ENCODE peak calls at places on chromosomes 2 and 18, in eight cellular contexts. Q, P, C, Y, K, O, H and M are unnamed samples.

GRCh38 chr2:222398446-222398885 is 25.9 kb upstream of the SGPP2 start:
- DNase-seq in Q (no peak), P (peak), C (no peak), Y (peak), K (no peak), O (no peak), H (no peak), M (no peak)

GRCh38 chr2:221501883-221502269 is 70.2 kb downstream of the EPHA4 start:
- DNase-seq in Q (no peak), P (no peak), C (no peak), Y (no peak), K (no peak), O (no peak), H (no peak), M (no peak)

GRCh38 chr2:205287316-205287715 is 395.0 kb upstream of the NRP2 start:
- DNase-seq in Q (no peak), P (no peak), C (no peak), Y (no peak), K (no peak), O (no peak), H (no peak), M (no peak)

GRCh38 chr2:205865794-205866490 is 183.6 kb downstream of the NRP2 start:
- DNase-seq in Q (no peak), P (peak), C (no peak), Y (no peak), K (no peak), O (no peak), H (peak), M (no peak)

GRCh38 chr2:18987592-18988073 is 370.8 kb downstream of the OSR1 start:
- DNase-seq in Q (peak), P (peak), C (no peak), Y (peak), K (peak), O (no peak), H (peak), M (peak)

GRCh38 chr18:54792079-54792478 is 36.2 kb upstream of the RAB27B start:
- DNase-seq in Q (no peak), P (no peak), C (no peak), Y (no peak), K (no peak), O (no peak), H (no peak), M (no peak)

GRCh38 chr2:66301073-66301766 is 133.7 kb upstream of the MEIS1 start:
- DNase-seq in Q (no peak), P (no peak), C (no peak), Y (no peak), K (no peak), O (no peak), H (no peak), M (no peak)

GRCh38 chr2:196482119-196483065 is 157.1 kb upstream of the CCDC150 start:
- DNase-seq in Q (no peak), P (no peak), C (no peak), Y (peak), K (peak), O (no peak), H (peak), M (no peak)